ENCODE peak calls at places on chromosomes 3 and 15, in six cellular contexts. V is adrenal gland, P is AG10803, U is lower leg skin, I is cardiac fibroblast, G is mucosa of descending colon. A is an unnamed sample.

GRCh38 chr15:85793641-85794597 is 806 bp downstream of the KLHL25 start:
- DNase-seq in G (peak), V (peak), I (peak), U (peak), P (peak), A (no peak)

GRCh38 chr15:38647683-38648082 is 83.1 kb upstream of the RASGRP1 start:
- DNase-seq in P (peak), G (no peak), I (peak), U (no peak), V (no peak), A (no peak)

GRCh38 chr15:60325905-60326304 is 71.9 kb downstream of the ANXA2 start:
- DNase-seq in V (no peak), P (no peak), G (no peak), I (no peak), U (no peak), A (no peak)

GRCh38 chr3:53796161-53796560 is 50.1 kb downstream of the CHDH start:
- DNase-seq in I (no peak), G (no peak), P (no peak), V (peak), U (peak), A (no peak)

GRCh38 chr3:176807938-176808337 is 389.3 kb downstream of the TBL1XR1 start:
- DNase-seq in P (no peak), G (no peak), V (no peak), I (no peak), U (no peak), A (no peak)

GRCh38 chr3:32413845-32414526 is 22.3 kb downstream of the CMTM7 start:
- DNase-seq in G (no peak), I (no peak), V (no peak), P (no peak), U (peak), A (no peak)

GRCh38 chr3:53109822-53110771 is 20.1 kb downstream of the RFT1 start:
- DNase-seq in G (no peak), I (peak), U (peak), V (peak), P (peak), A (peak)

GRCh38 chr3:126152931-126153694 is 27.3 kb downstream of the ALDH1L1 start:
- DNase-seq in U (peak), V (no peak), G (peak), P (no peak), I (no peak), A (no peak)

GRCh38 chr15:73989001-73989798 is 2.9 kb downstream of the STOML1 start:
- DNase-seq in U (peak), P (peak), V (no peak), I (peak), G (no peak), A (peak)

GRCh38 chr15:48682949-48683651 is 37.6 kb upstream of the FBN1 start:
- DNase-seq in V (peak), U (peak), P (peak), G (no peak), I (peak), A (peak)

GRCh38 chr3:71754610-71755253 is 1.1 kb downstream of the GPR27 start:
- DNase-seq in P (no peak), I (no peak), U (no peak), V (no peak), G (no peak), A (no peak)

GRCh38 chr15:99238849-99239248 is 10.5 kb downstream of the TTC23 start:
- DNase-seq in P (no peak), I (no peak), U (no peak), V (no peak), G (no peak), A (no peak)

GRCh38 chr3:166955549-166955948 is 424.5 kb downstream of the ZBBX start:
- DNase-seq in U (no peak), P (no peak), G (no peak), V (no peak), I (peak), A (no peak)

GRCh38 chr15:88745696-88746095 is 57.5 kb upstream of the ACAN start:
- DNase-seq in V (no peak), U (no peak), I (peak), P (peak), G (no peak), A (peak)

GRCh38 chr3:11629716-11630115 is 14.0 kb downstream of the VGLL4 start:
- DNase-seq in V (no peak), I (no peak), U (no peak), P (peak), G (no peak), A (peak)

GRCh38 chr3:136122006-136122405 is 74.1 kb downstream of the MSL2 start:
- DNase-seq in V (no peak), P (no peak), G (no peak), I (no peak), U (no peak), A (no peak)

GRCh38 chr15:50977157-50977556 is 68.7 kb downstream of the AP4E1 start:
- DNase-seq in P (peak), I (peak), U (no peak), G (no peak), V (no peak), A (no peak)

GRCh38 chr3:119428538-119428937 is 34.9 kb downstream of the TMEM39A start:
- DNase-seq in V (no peak), P (no peak), G (no peak), I (peak), U (no peak), A (no peak)

GRCh38 chr3:13565581-13566461 is 16.9 kb downstream of the FBLN2 start:
- DNase-seq in P (no peak), V (no peak), G (no peak), U (no peak), I (no peak), A (no peak)

GRCh38 chr3:185837409-185837808 is 12.6 kb upstream of the IGF2BP2 start:
- DNase-seq in I (peak), V (peak), P (peak), G (no peak), U (no peak), A (no peak)

GRCh38 chr15:43509923-43510229 is 7.5 kb upstream of the MAP1A start:
- DNase-seq in U (no peak), V (no peak), I (no peak), P (no peak), G (no peak), A (peak)

GRCh38 chr3:57803647-57804081 is 47.6 kb downstream of the SLMAP start:
- DNase-seq in G (no peak), P (peak), V (peak), U (no peak), I (peak), A (peak)

GRCh38 chr3:40800343-40800742 is 275.6 kb downstream of the ZNF621 start:
- DNase-seq in V (peak), I (peak), G (no peak), P (peak), U (no peak), A (peak)

GRCh38 chr3:96813134-96813819 is 1.1 kb upstream of the EPHA6 start:
- DNase-seq in G (peak), V (peak), P (peak), I (peak), U (peak), A (peak)

GRCh38 chr3:9402410-9403228 is 5.2 kb downstream of the SETD5 start:
- DNase-seq in U (no peak), G (peak), V (peak), I (peak), P (no peak), A (no peak)

GRCh38 chr15:65612616-65612946 is 1.6 kb upstream of the INTS14 start:
- DNase-seq in U (no peak), I (peak), V (no peak), P (peak), G (no peak), A (no peak)

GRCh38 chr3:177810162-177810623 is 612.9 kb upstream of the TBL1XR1 start:
- DNase-seq in U (no peak), V (no peak), P (peak), I (peak), G (no peak), A (peak)

GRCh38 chr15:78077053-78077859 is at the start of gene TBC1D2B:
- DNase-seq in V (peak), U (peak), P (peak), G (peak), I (peak), A (no peak)

GRCh38 chr3:43537206-43537605 is 84.6 kb downstream of the ANO10 start:
- DNase-seq in V (no peak), G (no peak), P (no peak), U (no peak), I (no peak), A (no peak)

GRCh38 chr15:88989578-88989977 is 76.4 kb upstream of the MFGE8 start:
- DNase-seq in V (no peak), P (peak), G (no peak), I (peak), U (no peak), A (peak)

GRCh38 chr3:169147246-169148008 is 516.1 kb downstream of the MECOM start:
- DNase-seq in I (peak), G (peak), V (peak), U (peak), P (peak), A (peak)

GRCh38 chr3:136366289-136366688 is 116.1 kb downstream of the PCCB start:
- DNase-seq in V (no peak), G (no peak), P (peak), U (no peak), I (peak), A (no peak)

GRCh38 chr3:105233056-105233455 is 133.7 kb upstream of the ALCAM start:
- DNase-seq in P (peak), V (no peak), U (no peak), I (peak), G (no peak), A (peak)

GRCh38 chr15:76812381-76812780 is 92.8 kb downstream of the SCAPER start:
- DNase-seq in U (no peak), I (no peak), G (no peak), P (no peak), V (no peak), A (no peak)

GRCh38 chr15:58159827-58160386 is 21.7 kb downstream of the AQP9 start:
- DNase-seq in U (no peak), I (no peak), P (no peak), G (no peak), V (no peak), A (no peak)

GRCh38 chr3:38118421-38119247 is 18.3 kb downstream of the ACAA1 start:
- DNase-seq in P (no peak), G (peak), U (peak), V (no peak), I (no peak), A (no peak)

GRCh38 chr15:68644088-68644904 is 65.5 kb downstream of the CORO2B start:
- DNase-seq in V (no peak), I (peak), P (peak), G (no peak), U (peak), A (peak)
- TF ChIP-seq CTCF in V (no peak), I (no peak), P (peak), G (no peak), U (no peak), A (no peak)

GRCh38 chr15:37425541-37425940 is 325.2 kb upstream of the MEIS2 start:
- DNase-seq in U (no peak), V (no peak), P (peak), G (no peak), I (peak), A (peak)
- TF ChIP-seq CTCF in U (no peak), V (no peak), P (no peak), G (no peak), I (no peak), A (no peak)

GRCh38 chr15:87032291-87032690 is 952.6 kb downstream of the AGBL1 start:
- DNase-seq in P (no peak), G (no peak), U (no peak), I (no peak), V (no peak), A (no peak)

GRCh38 chr15:87034886-87035285 is 955.2 kb downstream of the AGBL1 start:
- DNase-seq in V (no peak), I (no peak), P (no peak), U (no peak), G (no peak), A (no peak)

GRCh38 chr15:87038404-87038803 is 958.7 kb downstream of the AGBL1 start:
- DNase-seq in I (peak), G (no peak), V (no peak), P (peak), U (no peak), A (no peak)

GRCh38 chr15:87031545-87032230 is 952.0 kb downstream of the AGBL1 start:
- DNase-seq in V (no peak), G (no peak), I (no peak), U (no peak), P (peak), A (no peak)

DNA sequence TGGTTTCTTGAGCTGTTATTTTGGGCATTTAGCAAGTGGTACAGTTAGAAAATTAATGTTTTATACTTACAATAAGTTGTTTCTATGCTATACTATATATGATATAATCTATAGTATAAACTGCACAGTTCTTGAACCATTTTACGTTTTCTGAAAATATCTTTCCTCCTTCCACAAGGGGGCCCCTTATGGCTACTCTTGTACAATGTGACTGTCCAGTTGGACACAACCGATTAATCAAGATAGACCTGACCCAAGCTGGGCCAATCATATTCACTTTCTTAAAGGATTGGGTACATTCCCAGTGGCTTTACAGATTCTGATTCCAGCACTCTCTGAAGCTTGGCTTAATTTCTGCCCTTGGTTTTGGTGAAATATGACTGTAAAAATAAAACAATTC is 953.4 kb downstream of the AGBL1 start:
- DNase-seq in I (peak), P (no peak), V (no peak), G (no peak), U (no peak), A (peak)
- TF ChIP-seq CTCF in I (peak), P (peak), V (no peak), G (no peak), U (no peak), A (peak)

GRCh38 chr3:46491089-46492070 is 6.4 kb upstream of the RTP3 start:
- DNase-seq in I (peak), P (no peak), V (no peak), G (no peak), U (peak), A (no peak)
- TF ChIP-seq CTCF in I (no peak), P (no peak), V (no peak), G (no peak), U (no peak), A (no peak)

GRCh38 chr3:5583920-5584319 is 396.4 kb downstream of the EDEM1 start:
- DNase-seq in V (no peak), P (no peak), U (no peak), I (no peak), G (no peak), A (no peak)
- TF ChIP-seq CTCF in V (no peak), P (no peak), U (no peak), I (no peak), G (no peak), A (no peak)

GRCh38 chr3:156761713-156762575 is 64.2 kb upstream of the LEKR1 start:
- DNase-seq in I (peak), V (no peak), P (peak), G (no peak), U (no peak), A (no peak)
- TF ChIP-seq CTCF in I (no peak), V (no peak), P (peak), G (no peak), U (no peak), A (peak)

A was measured in HFFc6.